ENCODE peak calls at places on chromosomes 3 and 15, in seven cellular contexts. U is hepatic stellate cell; P is HCT116; M is activated CD8-positive, alpha-beta memory T cell treated with anti-CD3 and anti-CD28 coated beads for 48 hours; A is globus pallidus; V is left ventricle myocardium inferior; L is AG04449. T is an unnamed sample.

GRCh38 chr3:156332304-156332703 is 211.9 kb downstream of the KCNAB1 start:
- DNase-seq in U (no peak), P (no peak), M (no peak), A (no peak), V (no peak), L (no peak), T (no peak)

GRCh38 chr15:73746883-73747282 is 6.3 kb downstream of the INSYN1 start:
- DNase-seq in U (peak), P (no peak), M (no peak), A (no peak), V (no peak), L (no peak), T (no peak)

GRCh38 chr3:142445816-142446254 is 2.0 kb downstream of the XRN1 start:
- DNase-seq in U (peak), P (no peak), M (no peak), A (no peak), V (no peak), L (no peak), T (no peak)

GRCh38 chr15:65038428-65038827 is 6.8 kb upstream of the SLC51B start:
- DNase-seq in U (no peak), P (no peak), M (no peak), A (no peak), V (no peak), L (no peak), T (no peak)

GRCh38 chr3:111917300-111917699 is 58.2 kb downstream of the PHLDB2 start:
- DNase-seq in U (no peak), P (peak), M (no peak), A (no peak), V (no peak), L (no peak), T (no peak)

GRCh38 chr15:52308446-52309153 is 13.0 kb upstream of the MYO5C start:
- DNase-seq in U (no peak), P (no peak), M (no peak), A (no peak), V (no peak), L (no peak), T (no peak)

GRCh38 chr3:156681003-156681402 is 6.6 kb downstream of the TIPARP start:
- DNase-seq in U (no peak), P (no peak), M (no peak), A (no peak), V (no peak), L (peak), T (peak)

GRCh38 chr3:121985841-121986240 is 36.2 kb downstream of the ILDR1 start:
- DNase-seq in U (no peak), P (no peak), M (no peak), A (no peak), V (no peak), L (no peak), T (peak)

GRCh38 chr3:12957334-12957733 is 115.9 kb downstream of the IQSEC1 start:
- DNase-seq in U (no peak), P (no peak), M (no peak), A (no peak), V (no peak), L (no peak), T (no peak)

GRCh38 chr15:87907676-87908446 is 348.7 kb downstream of the NTRK3 start:
- DNase-seq in U (no peak), P (no peak), M (no peak), A (no peak), V (no peak), L (no peak), T (no peak)

GRCh38 chr3:188583476-188584161 is 429.7 kb downstream of the LPP start:
- DNase-seq in U (no peak), P (no peak), M (no peak), A (no peak), V (no peak), L (no peak), T (no peak)

GRCh38 chr3:16474304-16474703 is 39.2 kb downstream of the RFTN1 start:
- DNase-seq in U (peak), P (no peak), M (no peak), A (no peak), V (no peak), L (peak), T (peak)

GRCh38 chr3:72896996-72897757 is 9.3 kb downstream of the GXYLT2 start:
- DNase-seq in U (no peak), P (no peak), M (no peak), A (no peak), V (no peak), L (no peak), T (no peak)

GRCh38 chr3:18885612-18886011 is 262.7 kb upstream of the KCNH8 start:
- DNase-seq in U (no peak), P (no peak), M (no peak), A (no peak), V (no peak), L (no peak), T (no peak)

GRCh38 chr3:56783644-56784451 is 17.9 kb downstream of the ARHGEF3 start:
- DNase-seq in U (no peak), P (no peak), M (no peak), A (peak), V (no peak), L (peak), T (peak)

GRCh38 chr15:51863131-51863530 is 33.7 kb downstream of the TMOD3 start:
- DNase-seq in U (no peak), P (no peak), M (no peak), A (no peak), V (no peak), L (no peak), T (no peak)

GRCh38 chr3:148146947-148147346 is 550.8 kb upstream of the AGTR1 start:
- DNase-seq in U (peak), P (no peak), M (no peak), A (no peak), V (no peak), L (peak), T (peak)

GRCh38 chr3:98824256-98824655 is 61.1 kb downstream of the ST3GAL6 start:
- DNase-seq in U (no peak), P (no peak), M (no peak), A (no peak), V (no peak), L (no peak), T (no peak)

GRCh38 chr3:71580636-71581215 is 2.8 kb downstream of the FOXP1 start:
- DNase-seq in U (no peak), P (no peak), M (no peak), A (peak), V (no peak), L (no peak), T (no peak)

GRCh38 chr15:55768670-55769185 is 25.8 kb upstream of the PRTG start:
- DNase-seq in U (no peak), P (no peak), M (no peak), A (no peak), V (no peak), L (no peak), T (no peak)

GRCh38 chr15:81914734-81915234 is 131.0 kb downstream of the MEX3B start:
- DNase-seq in U (no peak), P (no peak), M (no peak), A (no peak), V (peak), L (no peak), T (no peak)

GRCh38 chr3:131717493-131717892 is 214.7 kb upstream of the MRPL3 start:
- DNase-seq in U (no peak), P (no peak), M (no peak), A (no peak), V (no peak), L (no peak), T (no peak)

GRCh38 chr3:39531681-39532080 is 64.2 kb downstream of the MOBP start:
- DNase-seq in U (no peak), P (peak), M (no peak), A (no peak), V (no peak), L (no peak), T (peak)

GRCh38 chr3:7518471-7518870 is 657.6 kb downstream of the GRM7 start:
- DNase-seq in U (no peak), P (no peak), M (no peak), A (no peak), V (no peak), L (no peak), T (no peak)

GRCh38 chr3:190192807-190193206 is 72.1 kb upstream of the P3H2 start:
- DNase-seq in U (no peak), P (no peak), M (no peak), A (no peak), V (no peak), L (no peak), T (no peak)

GRCh38 chr15:62432702-62433398 is 267.8 kb upstream of the C2CD4B start:
- DNase-seq in U (no peak), P (no peak), M (no peak), A (no peak), V (peak), L (no peak), T (no peak)

GRCh38 chr3:143657391-143657790 is 190.9 kb downstream of the SLC9A9 start:
- DNase-seq in U (no peak), P (no peak), M (no peak), A (no peak), V (no peak), L (no peak), T (no peak)

GRCh38 chr3:114213262-114213668 is 24.1 kb downstream of the ZNF80 start:
- DNase-seq in U (no peak), P (no peak), M (no peak), A (no peak), V (no peak), L (peak), T (no peak)

GRCh38 chr3:119660474-119661150 is at the start of gene POPDC2:
- DNase-seq in U (peak), P (no peak), M (no peak), A (no peak), V (peak), L (no peak), T (no peak)

GRCh38 chr3:66499881-66500574 is 794 bp downstream of the LRIG1 start:
- DNase-seq in U (peak), P (no peak), M (no peak), A (no peak), V (peak), L (no peak), T (no peak)

GRCh38 chr3:53102601-53103147 is 27.6 kb downstream of the RFT1 start:
- DNase-seq in U (no peak), P (no peak), M (no peak), A (no peak), V (no peak), L (no peak), T (no peak)

GRCh38 chr3:122609798-122610559 is 32.5 kb downstream of the PARP15 start:
- DNase-seq in U (peak), P (peak), M (peak), A (no peak), V (no peak), L (peak), T (peak)

GRCh38 chr15:40368701-40369473 is 10.9 kb downstream of the DISP2 start:
- DNase-seq in U (no peak), P (no peak), M (no peak), A (no peak), V (no peak), L (no peak), T (no peak)

GRCh38 chr15:36332301-36332700 is 247.1 kb upstream of the CDIN1 start:
- DNase-seq in U (no peak), P (no peak), M (no peak), A (no peak), V (no peak), L (no peak), T (peak)

GRCh38 chr3:159619341-159619885 is 369.2 kb upstream of the IL12A start:
- DNase-seq in U (no peak), P (no peak), M (no peak), A (no peak), V (no peak), L (no peak), T (no peak)

GRCh38 chr3:94171954-94172353 is 109.1 kb downstream of the NSUN3 start:
- DNase-seq in U (no peak), P (no peak), M (no peak), A (no peak), V (no peak), L (no peak), T (no peak)

T was measured in non-pigmented ciliary epithelial cell.